ENCODE peak calls at places on chromosome 12, in four cellular contexts. H, G, L and F are unnamed samples.

GRCh38 chr12:57078519-57079404 is at the start of gene NEMP1:
- DNase-seq in H (peak), G (peak), L (peak), F (peak)

GRCh38 chr12:29191267-29191889 is 42.3 kb downstream of the FAR2 start:
- DNase-seq in H (no peak), G (no peak), L (no peak), F (no peak)

GRCh38 chr12:109020750-109021380 is at the start of gene SVOP:
- DNase-seq in H (peak), G (no peak), L (peak), F (peak)

GRCh38 chr12:89671469-89671868 is 37.2 kb downstream of the ATP2B1 start:
- DNase-seq in H (no peak), G (no peak), L (no peak), F (no peak)

GRCh38 chr12:88453323-88453722 is 126.9 kb downstream of the KITLG start:
- DNase-seq in H (no peak), G (no peak), L (no peak), F (no peak)

GRCh38 chr12:120879102-120879501 is 25.1 kb downstream of the SPPL3 start:
- DNase-seq in H (no peak), G (no peak), L (no peak), F (no peak)

GRCh38 chr12:79275631-79276030 is 411.1 kb downstream of the SYT1 start:
- DNase-seq in H (no peak), G (no peak), L (no peak), F (no peak)

GRCh38 chr12:124865728-124866127 is 2.1 kb upstream of the SCARB1 start:
- DNase-seq in H (no peak), G (no peak), L (no peak), F (no peak)

GRCh38 chr12:131493068-131493826 is 217.6 kb upstream of the SFSWAP start:
- DNase-seq in H (no peak), G (no peak), L (no peak), F (no peak)

GRCh38 chr12:53196486-53196885 is 10.6 kb downstream of the ITGB7 start:
- DNase-seq in H (no peak), G (no peak), L (no peak), F (no peak)

GRCh38 chr12:40226652-40227051 is 1.9 kb downstream of the LRRK2 start:
- DNase-seq in H (peak), G (no peak), L (no peak), F (peak)